ENCODE peak calls at places on chromosomes 3 and 15, in seven cellular contexts. One of them, this sample, is unnamed. For H3K4me1, the result is how much of the 10 kb centered on the place peaks cover.

GRCh38 chr15:83920115-83920514 is 266.2 kb downstream of the ADAMTSL3 start:
- DNase-seq in mesendoderm: no peak
- DNase-seq in trophoblast cell: no peak
- DNase-seq in mesenchymal stem cell: no peak
- DNase-seq in H9: no peak
- DNase-seq in IMR-90: no peak
- DNase-seq in H1: no peak
- DNase-seq in this sample: no peak

GRCh38 chr3:168952551-168952950 is 711.0 kb downstream of the MECOM start:
- DNase-seq in mesendoderm: peak
- DNase-seq in trophoblast cell: no peak
- DNase-seq in mesenchymal stem cell: peak
- DNase-seq in H9: no peak
- DNase-seq in IMR-90: peak
- DNase-seq in H1: no peak
- DNase-seq in this sample: no peak

GRCh38 chr3:123552095-123552714 is 32.6 kb downstream of the HACD2 start:
- DNase-seq in mesendoderm: peak
- DNase-seq in trophoblast cell: no peak
- DNase-seq in mesenchymal stem cell: no peak
- DNase-seq in H9: no peak
- DNase-seq in IMR-90: peak
- DNase-seq in H1: no peak
- DNase-seq in this sample: no peak

GRCh38 chr3:173709026-173709425 is 311.5 kb downstream of the NLGN1 start:
- DNase-seq in mesendoderm: no peak
- DNase-seq in trophoblast cell: no peak
- DNase-seq in mesenchymal stem cell: no peak
- DNase-seq in H9: no peak
- DNase-seq in IMR-90: peak
- DNase-seq in H1: no peak
- DNase-seq in this sample: no peak

GRCh38 chr15:100125627-100126231 is 216.0 kb downstream of the ADAMTS17 start:
- DNase-seq in mesendoderm: no peak
- DNase-seq in trophoblast cell: no peak
- DNase-seq in mesenchymal stem cell: no peak
- DNase-seq in H9: no peak
- DNase-seq in IMR-90: no peak
- DNase-seq in H1: no peak
- DNase-seq in this sample: no peak

GRCh38 chr3:123152656-123153055 is 49.1 kb upstream of the SEC22A start:
- DNase-seq in mesendoderm: no peak
- DNase-seq in trophoblast cell: no peak
- DNase-seq in mesenchymal stem cell: no peak
- DNase-seq in H9: no peak
- DNase-seq in IMR-90: no peak
- DNase-seq in H1: no peak
- DNase-seq in this sample: no peak

GRCh38 chr15:90871097-90871715 is 2.8 kb downstream of the FURIN start:
- DNase-seq in mesendoderm: peak
- DNase-seq in trophoblast cell: no peak
- DNase-seq in mesenchymal stem cell: peak
- DNase-seq in H9: no peak
- DNase-seq in IMR-90: no peak
- DNase-seq in H1: no peak
- DNase-seq in this sample: no peak

GRCh38 chr15:85494035-85494793 is 113.8 kb downstream of the AKAP13 start:
- DNase-seq in mesendoderm: peak
- DNase-seq in trophoblast cell: peak
- DNase-seq in mesenchymal stem cell: peak
- DNase-seq in H9: no peak
- DNase-seq in IMR-90: peak
- DNase-seq in H1: no peak
- DNase-seq in this sample: no peak

GRCh38 chr3:167740961-167741587 is 5.6 kb downstream of the SERPINI1 start:
- DNase-seq in mesendoderm: peak
- DNase-seq in trophoblast cell: no peak
- DNase-seq in mesenchymal stem cell: peak
- DNase-seq in H9: peak
- DNase-seq in IMR-90: peak
- DNase-seq in H1: no peak
- DNase-seq in this sample: no peak

GRCh38 chr3:131630117-131630516 is 127.3 kb upstream of the MRPL3 start:
- DNase-seq in mesendoderm: peak
- DNase-seq in trophoblast cell: no peak
- DNase-seq in mesenchymal stem cell: no peak
- DNase-seq in H9: no peak
- DNase-seq in IMR-90: no peak
- DNase-seq in H1: no peak
- DNase-seq in this sample: no peak

GRCh38 chr3:11671648-11672100 is 28.0 kb upstream of the VGLL4 start:
- DNase-seq in mesendoderm: no peak
- DNase-seq in trophoblast cell: no peak
- DNase-seq in mesenchymal stem cell: no peak
- DNase-seq in H9: no peak
- DNase-seq in IMR-90: peak
- DNase-seq in H1: no peak
- DNase-seq in this sample: no peak

GRCh38 chr3:10309736-10310135 is 11.2 kb downstream of the SEC13 start:
- DNase-seq in mesendoderm: peak
- DNase-seq in trophoblast cell: no peak
- DNase-seq in mesenchymal stem cell: no peak
- DNase-seq in H9: no peak
- DNase-seq in IMR-90: peak
- DNase-seq in H1: no peak
- DNase-seq in this sample: no peak

GRCh38 chr3:194439915-194440550 is 41.0 kb upstream of the GP5 start:
- DNase-seq in mesendoderm: no peak
- DNase-seq in trophoblast cell: no peak
- DNase-seq in mesenchymal stem cell: no peak
- DNase-seq in H9: no peak
- DNase-seq in IMR-90: no peak
- DNase-seq in H1: no peak
- DNase-seq in this sample: no peak

DNA sequence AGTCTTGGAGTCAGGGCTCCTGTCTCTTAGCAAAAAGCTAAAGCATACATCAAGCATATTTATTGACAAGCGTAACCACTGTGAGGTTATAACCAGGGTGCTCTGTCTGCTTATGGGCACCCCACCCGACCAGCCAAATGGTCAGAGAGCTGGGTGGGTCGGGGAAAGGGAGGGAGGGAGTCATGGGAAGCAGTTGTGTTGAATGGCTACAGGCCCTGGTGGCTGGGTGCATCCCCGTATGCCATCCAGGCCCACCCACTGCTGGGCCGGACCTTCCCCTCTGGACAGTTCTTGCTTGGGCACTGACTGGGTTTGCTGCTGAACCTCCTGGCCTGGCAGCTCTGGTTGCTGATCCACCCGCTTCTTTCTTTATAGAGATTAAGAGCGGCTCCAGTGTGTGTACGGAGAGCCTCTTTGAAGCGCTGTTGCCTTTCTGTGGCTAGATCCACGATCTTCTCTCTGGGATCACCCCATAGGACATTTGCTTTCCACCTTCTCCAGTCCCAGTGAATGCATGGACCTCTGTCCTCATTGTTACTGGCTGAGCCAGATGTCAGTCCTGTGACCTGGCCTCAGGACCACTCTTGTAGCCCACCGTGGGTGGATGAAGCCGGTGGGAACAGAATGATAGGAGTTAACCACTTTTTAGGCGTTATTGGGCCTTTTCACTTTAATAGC is 59.6 kb downstream of the SMAD3 start:
- DNase-seq in mesendoderm: no peak
- DNase-seq in trophoblast cell: no peak
- DNase-seq in mesenchymal stem cell: no peak
- DNase-seq in H9: no peak
- DNase-seq in IMR-90: no peak
- DNase-seq in H1: no peak
- DNase-seq in this sample: no peak
- H3K4me1 ChIP-seq in mesendoderm: under half
- H3K4me1 ChIP-seq in trophoblast cell: under half
- H3K4me1 ChIP-seq in mesenchymal stem cell: under half
- H3K4me1 ChIP-seq in H9: under half
- H3K4me1 ChIP-seq in IMR-90: half or more
- H3K4me1 ChIP-seq in H1: under half
- H3K4me1 ChIP-seq in this sample: under half

GRCh38 chr3:117149577-117149976 is 440.0 kb downstream of the TUSC7 start:
- DNase-seq in mesendoderm: no peak
- DNase-seq in trophoblast cell: no peak
- DNase-seq in mesenchymal stem cell: no peak
- DNase-seq in H9: no peak
- DNase-seq in IMR-90: no peak
- DNase-seq in H1: no peak
- DNase-seq in this sample: no peak
- H2AK5ac ChIP-seq in mesendoderm: no peak
- H2AK5ac ChIP-seq in trophoblast cell: no peak
- H2AK5ac ChIP-seq in mesenchymal stem cell: no peak
- H2AK5ac ChIP-seq in H9: no peak
- H2AK5ac ChIP-seq in IMR-90: no peak
- H2AK5ac ChIP-seq in H1: no peak
- H2AK5ac ChIP-seq in this sample: no peak

DNA sequence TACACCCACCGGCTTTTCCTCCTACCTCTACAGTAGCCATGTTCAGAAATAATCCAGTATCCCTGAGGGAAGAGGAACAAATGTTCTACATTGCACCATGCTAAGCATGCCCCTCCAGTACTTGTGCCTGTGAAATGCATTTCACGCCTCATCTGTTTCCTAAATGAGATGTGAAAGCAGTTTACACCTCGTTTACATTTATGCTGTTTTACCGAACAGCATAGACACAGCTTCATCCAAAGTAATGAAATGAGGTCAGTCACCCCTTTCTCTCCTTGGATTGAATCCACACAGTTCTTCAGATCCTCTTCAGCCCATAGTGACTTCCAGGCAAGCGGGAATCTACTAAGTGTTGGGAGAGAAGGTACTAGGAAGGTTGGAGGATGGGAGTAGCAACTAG is 514.3 kb downstream of the PDCD6IP start:
- DNase-seq in mesendoderm: peak
- DNase-seq in trophoblast cell: no peak
- DNase-seq in mesenchymal stem cell: no peak
- DNase-seq in H9: no peak
- DNase-seq in IMR-90: no peak
- DNase-seq in H1: no peak
- DNase-seq in this sample: no peak
- H3K18ac ChIP-seq in mesendoderm: no peak
- H3K18ac ChIP-seq in trophoblast cell: no peak
- H3K18ac ChIP-seq in mesenchymal stem cell: no peak
- H3K18ac ChIP-seq in H9: no peak
- H3K18ac ChIP-seq in IMR-90: no peak
- H3K18ac ChIP-seq in H1: no peak
- H3K18ac ChIP-seq in this sample: no peak

DNA sequence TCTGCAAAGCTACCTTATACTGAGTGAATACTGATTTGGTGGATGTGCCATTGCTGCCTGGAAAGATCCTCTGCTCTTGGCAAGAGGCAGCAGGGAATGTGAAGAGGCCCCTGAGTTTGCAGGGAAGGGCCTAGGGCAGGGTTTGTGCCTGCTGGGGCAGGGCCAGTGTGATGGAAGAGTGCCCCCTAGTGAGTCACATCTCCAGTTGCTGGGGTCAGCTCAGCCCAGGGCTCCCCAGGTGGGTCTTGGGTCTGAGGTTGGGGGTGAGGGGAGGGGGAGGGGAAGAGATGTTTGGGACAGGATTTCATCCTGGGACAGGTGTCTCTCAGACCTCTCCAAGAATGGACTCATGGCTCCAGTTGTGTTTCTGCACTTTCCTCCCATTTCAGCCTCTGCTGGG is 4.1 kb upstream of the AMOTL2 start:
- DNase-seq in mesendoderm: peak
- DNase-seq in trophoblast cell: no peak
- DNase-seq in mesenchymal stem cell: no peak
- DNase-seq in H9: peak
- DNase-seq in IMR-90: no peak
- DNase-seq in H1: peak
- DNase-seq in this sample: no peak
- H3K4me1 ChIP-seq in mesendoderm: under half
- H3K4me1 ChIP-seq in trophoblast cell: under half
- H3K4me1 ChIP-seq in mesenchymal stem cell: under half
- H3K4me1 ChIP-seq in H9: under half
- H3K4me1 ChIP-seq in IMR-90: under half
- H3K4me1 ChIP-seq in H1: under half
- H3K4me1 ChIP-seq in this sample: under half

DNA sequence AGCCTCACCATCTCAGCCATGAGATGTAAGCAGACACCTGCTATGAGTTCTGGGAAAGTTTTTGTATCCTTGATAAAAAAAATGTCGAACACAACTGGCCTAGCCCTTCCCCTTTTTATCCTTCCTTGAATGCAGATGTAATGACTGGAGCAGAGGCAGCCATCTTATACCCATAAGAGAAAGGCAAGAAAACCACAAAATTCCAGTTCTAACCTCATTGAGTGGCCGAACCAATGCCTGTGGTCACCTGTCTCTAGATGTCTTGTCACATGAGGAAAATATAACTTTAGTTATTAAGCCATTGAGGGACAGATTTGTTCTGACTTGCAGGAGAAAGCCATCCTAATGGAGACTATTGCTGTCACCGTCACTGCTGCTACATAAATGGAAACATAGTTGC is 80.4 kb upstream of the SLC6A6 start:
- DNase-seq in mesendoderm: no peak
- DNase-seq in trophoblast cell: no peak
- DNase-seq in mesenchymal stem cell: no peak
- DNase-seq in H9: no peak
- DNase-seq in IMR-90: no peak
- DNase-seq in H1: no peak
- DNase-seq in this sample: no peak
- H2AK5ac ChIP-seq in mesendoderm: no peak
- H2AK5ac ChIP-seq in trophoblast cell: no peak
- H2AK5ac ChIP-seq in mesenchymal stem cell: no peak
- H2AK5ac ChIP-seq in H9: no peak
- H2AK5ac ChIP-seq in IMR-90: no peak
- H2AK5ac ChIP-seq in H1: no peak
- H2AK5ac ChIP-seq in this sample: no peak

DNA sequence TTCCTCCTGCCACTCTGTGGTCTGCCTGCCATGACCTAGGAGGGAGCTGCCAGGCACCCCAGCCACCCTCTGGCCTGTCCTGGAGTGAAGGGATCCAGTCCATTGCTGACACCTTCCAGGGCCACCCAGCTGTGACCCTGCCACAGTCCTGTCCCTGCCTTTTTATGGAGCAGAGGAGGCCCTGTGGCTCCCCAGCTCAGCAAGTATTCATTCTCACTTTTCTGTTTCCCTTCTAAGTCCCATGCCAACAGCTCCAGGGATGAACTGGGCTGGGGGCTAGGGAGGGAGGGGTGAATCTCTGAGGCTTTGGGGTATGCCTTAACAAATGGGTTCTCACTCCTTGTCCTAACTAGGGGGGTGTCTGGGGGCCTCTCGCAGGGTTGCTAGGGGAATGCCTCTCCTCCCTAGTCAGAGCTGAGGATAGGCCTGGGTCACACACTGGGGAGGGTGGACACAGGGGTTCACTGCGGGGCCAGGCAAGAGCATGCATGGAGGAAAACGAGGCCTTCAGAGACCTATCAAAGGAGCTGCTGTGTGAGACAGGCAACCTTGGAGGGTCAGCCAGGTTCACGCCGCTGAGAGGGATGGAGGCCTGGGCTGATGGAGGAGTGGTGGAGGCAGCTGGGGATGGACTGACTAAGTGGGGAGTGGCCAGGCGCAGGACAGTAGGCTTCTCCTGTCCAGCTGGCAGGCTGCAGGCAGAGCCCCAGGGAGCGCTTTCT is 31.8 kb downstream of the EPHB3 start:
- DNase-seq in mesendoderm: no peak
- DNase-seq in trophoblast cell: no peak
- DNase-seq in mesenchymal stem cell: peak
- DNase-seq in H9: no peak
- DNase-seq in IMR-90: peak
- DNase-seq in H1: no peak
- DNase-seq in this sample: no peak
- H3K18ac ChIP-seq in mesendoderm: no peak
- H3K18ac ChIP-seq in trophoblast cell: peak
- H3K18ac ChIP-seq in mesenchymal stem cell: peak
- H3K18ac ChIP-seq in H9: no peak
- H3K18ac ChIP-seq in IMR-90: no peak
- H3K18ac ChIP-seq in H1: no peak
- H3K18ac ChIP-seq in this sample: peak

This sample was measured in neuronal stem cell.